ENCODE peak calls at places on chromosomes 5 and 9, in six cellular contexts. A is Calu3, Y is endothelial cell, R is RWPE1, T is astrocyte of the spinal cord, M is neural progenitor cell. I is an unnamed sample.

GRCh38 chr5:114089247-114089646 is 272.6 kb upstream of the KCNN2 start:
- DNase-seq in A (no peak), Y (no peak), R (no peak), T (no peak), M (no peak), I (no peak)

GRCh38 chr9:78144663-78145377 is 91.1 kb upstream of the CEP78 start:
- DNase-seq in A (no peak), Y (no peak), R (no peak), T (no peak), M (no peak), I (no peak)

GRCh38 chr9:85115473-85115872 is 445.9 kb downstream of the NTRK2 start:
- DNase-seq in A (no peak), Y (no peak), R (no peak), T (no peak), M (no peak), I (no peak)

GRCh38 chr9:123343428-123344272 is 12.3 kb upstream of the CRB2 start:
- DNase-seq in A (no peak), Y (no peak), R (no peak), T (no peak), M (no peak), I (no peak)

GRCh38 chr5:1185652-1186350 is 15.6 kb upstream of the SLC6A19 start:
- DNase-seq in A (peak; percentile 35), Y (no peak), R (no peak), T (no peak), M (no peak), I (no peak)

GRCh38 chr5:8136271-8136670 is 267.3 kb downstream of the MTRR start:
- DNase-seq in A (no peak), Y (no peak), R (no peak), T (no peak), M (no peak), I (no peak)

GRCh38 chr5:51383494-51384081 is 340 bp downstream of the ISL1 start:
- DNase-seq in A (no peak), Y (no peak), R (no peak), T (no peak), M (peak; percentile 35), I (no peak)

GRCh38 chr5:91383956-91384300 is 811 bp upstream of the ARRDC3 start:
- DNase-seq in A (peak; percentile 27), Y (peak; percentile 22), R (peak; percentile 26), T (no peak), M (peak; percentile 45), I (no peak)

GRCh38 chr9:96720435-96720834 is 57.5 kb downstream of the ZNF510 start:
- DNase-seq in A (no peak), Y (no peak), R (no peak), T (no peak), M (no peak), I (no peak)

GRCh38 chr5:42756630-42757601 is at the start of gene CCDC152:
- DNase-seq in A (peak; percentile 81), Y (peak; percentile 21), R (no peak), T (peak; percentile 40), M (peak; percentile 58), I (peak; percentile 72)

GRCh38 chr9:134443169-134444039 is 117.1 kb downstream of the RXRA start:
- DNase-seq in A (peak; percentile 88), Y (peak; percentile 80), R (peak; percentile 99), T (peak; percentile 90), M (peak; percentile 83), I (peak; percentile 94)
- TF ChIP-seq CTCF in A (peak; percentile 81), Y (peak; percentile 93), R (peak; percentile 100), T (peak; percentile 96), M (peak; percentile 97), I (peak; percentile 99)

GRCh38 chr9:92228628-92229027 is 64.9 kb downstream of the IARS1 start:
- DNase-seq in A (no peak), Y (no peak), R (no peak), T (no peak), M (no peak), I (no peak)

GRCh38 chr9:92236915-92237314 is 56.6 kb downstream of the IARS1 start:
- DNase-seq in A (no peak), Y (no peak), R (no peak), T (no peak), M (no peak), I (no peak)

GRCh38 chr9:92234503-92234902 is 59.0 kb downstream of the IARS1 start:
- DNase-seq in A (no peak), Y (no peak), R (no peak), T (no peak), M (no peak), I (no peak)

GRCh38 chr9:92236465-92236864 is 57.0 kb downstream of the IARS1 start:
- DNase-seq in A (no peak), Y (no peak), R (no peak), T (no peak), M (no peak), I (no peak)

GRCh38 chr9:92232190-92232589 is 61.3 kb downstream of the IARS1 start:
- DNase-seq in A (no peak), Y (no peak), R (no peak), T (no peak), M (no peak), I (no peak)
- TF ChIP-seq CTCF in A (no peak), Y (no peak), R (no peak), T (no peak), M (no peak), I (no peak)

DNA sequence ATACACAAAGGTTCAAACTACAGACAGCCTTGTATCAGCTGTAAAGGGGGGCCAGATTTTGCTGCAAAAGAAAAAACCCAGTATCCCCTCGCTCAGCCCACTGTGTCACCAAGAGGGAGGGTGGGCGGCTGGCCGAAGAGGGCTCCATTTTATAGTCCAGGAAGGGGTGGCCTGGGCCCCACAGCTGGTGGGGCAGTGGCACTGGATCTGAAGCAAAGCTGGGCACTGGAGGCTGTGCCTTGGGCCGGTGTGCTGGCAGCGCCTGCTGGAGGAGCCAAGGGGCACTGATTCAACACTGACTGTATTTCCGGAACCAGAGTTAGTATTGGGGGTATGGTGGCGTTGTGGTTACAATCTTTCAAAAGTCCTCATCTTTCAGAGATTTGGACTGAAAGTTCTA is 9.1 kb downstream of the BRD3 start:
- DNase-seq in A (no peak), Y (no peak), R (peak; percentile 71), T (peak; percentile 25), M (peak; percentile 0), I (no peak)
- TF ChIP-seq CTCF in A (no peak), Y (no peak), R (no peak), T (peak; percentile 28), M (no peak), I (no peak)

DNA sequence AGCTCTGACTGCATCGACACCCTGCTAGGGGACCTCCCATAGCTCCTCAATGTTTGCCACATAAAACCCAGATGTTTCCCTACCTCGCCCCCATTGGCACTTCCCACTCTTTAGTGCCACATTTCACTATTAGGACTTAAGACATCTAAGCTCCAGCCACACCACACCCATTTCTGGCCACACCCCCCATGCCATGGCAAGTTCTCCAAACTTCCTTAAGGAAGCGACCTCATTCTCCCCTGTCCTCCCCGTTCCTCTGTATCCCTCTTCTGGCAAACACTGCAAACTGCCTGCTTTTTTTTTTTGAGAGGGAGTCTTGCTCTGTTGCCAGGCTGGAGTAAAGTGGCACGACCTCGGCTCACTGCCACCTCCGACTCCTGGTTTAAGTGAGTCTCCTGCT is 62.9 kb downstream of the USP20 start:
- DNase-seq in A (no peak), Y (no peak), R (peak; percentile 67), T (no peak), M (no peak), I (peak; percentile 2)
- TF ChIP-seq CTCF in A (no peak), Y (no peak), R (no peak), T (no peak), M (no peak), I (no peak)